ENCODE peak calls at places on chromosome 17, in six cellular contexts. G is left ventricle myocardium inferior; J is naive thymus-derived CD4-positive, alpha-beta T cell; U is BJ; T is SK-N-MC; N is fibroblast of the aortic adventitia. O is an unnamed sample.

GRCh38 chr17:43669971-43670644 is 8.4 kb upstream of the MEOX1 start:
- DNase-seq in G (no peak), J (no peak), U (no peak), T (no peak), N (no peak), O (no peak)

GRCh38 chr17:4208228-4208627 is 55.6 kb downstream of the ANKFY1 start:
- DNase-seq in G (no peak), J (no peak), U (no peak), T (no peak), N (peak), O (peak)

GRCh38 chr17:73749337-73749807 is 105.1 kb upstream of the SDK2 start:
- DNase-seq in G (no peak), J (no peak), U (no peak), T (no peak), N (no peak), O (peak)

GRCh38 chr17:50565559-50566350 is 5.2 kb downstream of the CACNA1G start:
- DNase-seq in G (no peak), J (no peak), U (no peak), T (no peak), N (no peak), O (peak)

GRCh38 chr17:5019475-5019956 is 15.7 kb downstream of the SLC52A1 start:
- DNase-seq in G (no peak), J (no peak), U (no peak), T (no peak), N (no peak), O (peak)

GRCh38 chr17:10384175-10384574 is 11.4 kb upstream of the MYH13 start:
- DNase-seq in G (no peak), J (no peak), U (no peak), T (no peak), N (no peak), O (peak)

GRCh38 chr17:73292031-73292531 is 19.7 kb downstream of the CDC42EP4 start:
- DNase-seq in G (peak), J (no peak), U (no peak), T (no peak), N (peak), O (peak)

GRCh38 chr17:42857389-42857788 is 6.4 kb downstream of the AOC3 start:
- DNase-seq in G (no peak), J (no peak), U (no peak), T (no peak), N (no peak), O (no peak)

GRCh38 chr17:63399316-63399715 is 46.8 kb downstream of the CYB561 start:
- DNase-seq in G (no peak), J (no peak), U (peak), T (no peak), N (peak), O (peak)

DNA sequence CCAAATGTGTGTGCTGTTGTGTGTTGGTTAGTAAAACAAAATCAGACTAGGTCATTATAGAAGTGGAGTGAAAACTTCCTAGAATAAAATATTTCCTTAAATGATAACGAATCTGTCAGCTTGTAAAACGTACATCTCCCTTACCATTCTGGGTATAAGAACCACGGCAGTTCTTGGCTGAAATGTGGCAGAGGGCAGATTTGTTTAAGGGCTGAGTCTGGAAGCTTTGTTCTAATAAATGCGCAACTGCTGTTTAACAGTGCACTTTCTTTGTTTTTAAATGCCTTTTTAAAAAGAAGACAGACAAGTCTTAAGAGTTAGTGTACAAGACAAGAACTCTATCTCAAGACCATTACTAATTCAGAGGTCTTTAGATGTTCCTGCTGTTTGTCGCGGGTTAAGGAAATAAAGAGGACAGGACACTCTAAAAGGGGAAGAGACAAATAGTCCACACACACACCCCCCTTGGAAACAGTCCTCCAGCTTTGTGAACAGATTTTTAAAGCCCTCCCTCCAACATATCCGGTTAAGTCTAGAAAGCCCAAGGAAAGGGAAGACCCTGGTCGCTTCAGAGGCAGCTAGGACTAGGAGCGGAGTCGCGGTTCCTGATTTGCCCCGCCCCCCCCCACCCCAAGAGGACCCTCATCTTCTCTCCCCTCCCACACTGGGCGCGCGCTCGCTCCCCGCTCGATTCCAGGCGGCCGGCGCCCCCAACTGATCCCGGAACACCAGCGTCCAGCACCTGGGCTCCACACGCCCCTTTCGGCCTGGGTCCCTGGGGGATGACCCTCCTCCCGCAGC is 649 bp downstream of the SYNRG start:
- DNase-seq in G (no peak), J (peak), U (no peak), T (no peak), N (peak), O (peak)
- H3K4me3 ChIP-seq in G (peak), J (peak), U (peak), T (peak), N (peak), O (peak)

GRCh38 chr17:48722201-48722907 is at the start of gene PRAC1:
- DNase-seq in G (no peak), J (no peak), U (no peak), T (peak), N (no peak), O (no peak)
- H3K4me3 ChIP-seq in G (peak), J (no peak), U (no peak), T (peak), N (no peak), O (no peak)

GRCh38 chr17:31859487-31860008 is 504 bp upstream of the COPRS start:
- DNase-seq in G (no peak), J (no peak), U (no peak), T (no peak), N (no peak), O (no peak)
- H3K4me3 ChIP-seq in G (peak), J (peak), U (peak), T (peak), N (peak), O (peak)

DNA sequence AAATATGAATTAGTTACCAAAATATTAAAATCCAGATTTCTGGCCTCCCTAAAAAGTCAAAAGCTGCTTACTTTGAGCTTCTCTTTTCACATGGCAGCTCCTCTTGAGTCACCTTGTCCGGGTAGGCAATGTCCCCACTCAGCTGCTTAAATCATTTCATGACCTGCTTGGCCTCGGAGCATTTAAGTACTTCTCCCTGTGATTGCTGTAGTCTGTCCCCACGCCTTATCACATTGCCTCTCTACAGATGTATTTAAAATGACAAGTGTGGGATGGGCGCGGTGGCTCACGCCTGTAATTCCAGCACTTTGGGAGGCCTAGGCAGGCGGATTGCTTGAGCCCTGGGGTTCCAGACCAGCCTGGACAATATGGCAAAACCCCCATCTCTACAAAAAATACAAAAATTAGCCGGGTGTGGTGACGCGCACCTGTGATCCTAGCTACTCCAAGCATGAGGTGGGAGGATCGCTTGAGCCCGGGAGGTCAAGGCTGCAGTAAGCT is 1.2 kb upstream of the GJC1 start:
- DNase-seq in G (no peak), J (no peak), U (no peak), T (no peak), N (no peak), O (no peak)
- H3K4me3 ChIP-seq in G (peak), J (no peak), U (no peak), T (no peak), N (no peak), O (no peak)

GRCh38 chr17:81929253-81930141 is 2.0 kb upstream of the MAFG start:
- DNase-seq in G (no peak), J (no peak), U (no peak), T (no peak), N (no peak), O (no peak)
- H3K4me3 ChIP-seq in G (no peak), J (no peak), U (no peak), T (peak), N (peak), O (no peak)

GRCh38 chr17:13741744-13742143 is 140.0 kb upstream of the HS3ST3A1 start:
- DNase-seq in G (no peak), J (no peak), U (no peak), T (no peak), N (no peak), O (no peak)
- H3K4me3 ChIP-seq in G (no peak), J (no peak), U (no peak), T (no peak), N (no peak), O (no peak)

DNA sequence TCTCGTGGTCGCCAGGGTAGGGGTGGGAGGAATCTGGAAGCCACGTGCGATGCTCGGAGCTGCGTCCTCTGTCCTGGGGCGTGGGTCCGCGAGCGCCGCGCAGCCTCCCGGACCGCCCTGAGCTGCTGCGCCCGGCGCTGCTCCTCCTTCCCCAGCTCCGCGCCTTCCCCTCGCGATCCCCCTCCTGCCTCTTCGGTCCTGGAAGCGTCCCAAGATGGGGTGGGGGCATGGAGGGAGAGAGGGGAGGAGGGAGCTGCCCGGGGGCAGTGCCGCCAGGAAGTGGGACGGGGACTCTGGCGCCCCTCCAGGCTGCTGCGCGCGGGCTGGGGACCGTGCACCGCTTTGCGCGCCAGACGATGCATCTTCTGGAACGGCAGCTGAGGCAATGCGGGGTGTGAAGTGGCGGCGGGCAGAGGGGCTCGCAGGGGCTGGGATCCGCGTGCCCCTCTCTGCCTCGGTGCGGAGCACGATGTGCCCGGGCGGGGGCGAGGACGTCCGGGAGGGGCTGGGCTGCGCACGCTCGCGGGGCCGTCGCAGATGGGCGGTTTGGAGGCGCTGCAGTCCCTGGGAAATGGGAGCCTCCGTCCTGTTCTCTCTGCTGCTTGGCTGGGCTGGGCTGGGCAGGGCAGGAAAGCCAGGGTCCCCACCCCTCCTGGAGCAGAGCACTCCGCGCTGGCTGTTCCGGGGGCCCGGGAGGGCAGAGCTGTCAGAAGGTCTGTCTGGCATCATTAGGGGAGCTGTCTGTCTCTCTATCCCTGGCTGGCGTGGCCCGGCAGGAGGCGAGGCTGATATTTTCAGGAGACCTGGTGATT is 388.0 kb downstream of the SEC14L1 start:
- DNase-seq in G (peak), J (no peak), U (no peak), T (no peak), N (no peak), O (no peak)
- H3K4me3 ChIP-seq in G (peak), J (peak), U (peak), T (peak), N (peak), O (peak)

GRCh38 chr17:57985675-57985974 is 2.4 kb downstream of the VEZF1 start:
- DNase-seq in G (no peak), J (no peak), U (no peak), T (no peak), N (peak), O (peak)
- H3K4me3 ChIP-seq in G (peak), J (no peak), U (no peak), T (peak), N (peak), O (peak)